ENCODE peak calls at places on chromosomes 1 and 21, in five cellular contexts. One of them, this sample, is unnamed.

GRCh38 chr1:221503268-221503667 is 238.6 kb downstream of the DUSP10 start:
- DNase-seq in heart right ventricle: no peak
- DNase-seq in tibial artery: no peak
- DNase-seq in IMR-90: no peak
- DNase-seq in OCI-LY7: no peak
- DNase-seq in this sample: no peak

GRCh38 chr1:208461680-208462079 is 217.5 kb upstream of the PLXNA2 start:
- DNase-seq in tibial artery: no peak
- DNase-seq in IMR-90: no peak
- DNase-seq in OCI-LY7: no peak
- DNase-seq in heart right ventricle: no peak
- DNase-seq in this sample: no peak

GRCh38 chr1:201072149-201072548 is 40.1 kb downstream of the CACNA1S start:
- DNase-seq in heart right ventricle: no peak
- DNase-seq in tibial artery: no peak
- DNase-seq in IMR-90: no peak
- DNase-seq in OCI-LY7: no peak
- DNase-seq in this sample: no peak

GRCh38 chr1:204174958-204175357 is 8.8 kb upstream of the REN start:
- DNase-seq in heart right ventricle: no peak
- DNase-seq in tibial artery: no peak
- DNase-seq in OCI-LY7: no peak
- DNase-seq in IMR-90: no peak
- DNase-seq in this sample: no peak

GRCh38 chr1:152153996-152154395 is 5.0 kb downstream of the RPTN start:
- DNase-seq in IMR-90: no peak
- DNase-seq in tibial artery: no peak
- DNase-seq in OCI-LY7: no peak
- DNase-seq in heart right ventricle: no peak
- DNase-seq in this sample: no peak

GRCh38 chr21:30839304-30839703 is 9.7 kb upstream of the KRTAP7-1 start:
- DNase-seq in OCI-LY7: peak
- DNase-seq in IMR-90: no peak
- DNase-seq in heart right ventricle: no peak
- DNase-seq in tibial artery: no peak
- DNase-seq in this sample: no peak

GRCh38 chr1:3483801-3484444 is 29.5 kb downstream of the ARHGEF16 start:
- DNase-seq in IMR-90: no peak
- DNase-seq in OCI-LY7: peak
- DNase-seq in tibial artery: no peak
- DNase-seq in heart right ventricle: peak
- DNase-seq in this sample: no peak

GRCh38 chr1:200862713-200863415 is 9.9 kb upstream of the GPR25 start:
- DNase-seq in IMR-90: no peak
- DNase-seq in tibial artery: no peak
- DNase-seq in heart right ventricle: no peak
- DNase-seq in OCI-LY7: no peak
- DNase-seq in this sample: peak

GRCh38 chr1:71154454-71154853 is 73.6 kb upstream of the ZRANB2 start:
- DNase-seq in IMR-90: no peak
- DNase-seq in heart right ventricle: no peak
- DNase-seq in tibial artery: no peak
- DNase-seq in OCI-LY7: no peak
- DNase-seq in this sample: no peak

DNA sequence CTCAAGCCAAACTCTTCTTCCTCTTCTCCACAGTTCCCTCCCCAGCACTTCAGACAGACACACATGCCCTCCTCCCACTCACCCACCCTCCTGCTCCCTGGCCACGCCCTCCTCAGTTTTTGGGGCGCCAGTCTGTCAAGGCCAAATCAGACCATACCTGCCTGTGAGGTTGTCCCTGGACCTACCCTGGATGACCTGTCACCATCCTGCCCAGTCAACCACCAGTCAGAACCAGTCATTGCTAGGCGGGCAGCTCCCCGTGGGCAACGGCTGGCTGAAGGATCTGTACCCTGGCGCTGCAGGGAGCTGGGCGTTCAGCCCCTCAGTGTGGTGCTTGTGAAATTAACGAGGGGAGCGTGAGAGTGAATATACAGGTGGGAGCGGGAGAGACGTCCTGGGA is 670 bp downstream of the C1orf210 start:
- DNase-seq in IMR-90: no peak
- DNase-seq in OCI-LY7: no peak
- DNase-seq in tibial artery: no peak
- DNase-seq in heart right ventricle: no peak
- DNase-seq in this sample: no peak
- H3K4me3 ChIP-seq in IMR-90: no peak
- H3K4me3 ChIP-seq in OCI-LY7: no peak
- H3K4me3 ChIP-seq in tibial artery: no peak
- H3K4me3 ChIP-seq in heart right ventricle: no peak
- H3K4me3 ChIP-seq in this sample: no peak

GRCh38 chr1:235635938-235636663 is 13.5 kb downstream of the GNG4 start:
- DNase-seq in OCI-LY7: no peak
- DNase-seq in IMR-90: no peak
- DNase-seq in tibial artery: peak
- DNase-seq in heart right ventricle: no peak
- DNase-seq in this sample: no peak
- TF ChIP-seq CTCF in OCI-LY7: no peak
- TF ChIP-seq CTCF in IMR-90: no peak
- TF ChIP-seq CTCF in tibial artery: no peak
- TF ChIP-seq CTCF in heart right ventricle: no peak
- TF ChIP-seq CTCF in this sample: peak

GRCh38 chr1:178412400-178412770 is 84.4 kb downstream of the CLEC20A start:
- DNase-seq in tibial artery: no peak
- DNase-seq in IMR-90: peak
- DNase-seq in heart right ventricle: no peak
- DNase-seq in OCI-LY7: no peak
- DNase-seq in this sample: peak

GRCh38 chr1:178407215-178407614 is 89.5 kb downstream of the CLEC20A start:
- DNase-seq in OCI-LY7: no peak
- DNase-seq in tibial artery: no peak
- DNase-seq in IMR-90: no peak
- DNase-seq in heart right ventricle: no peak
- DNase-seq in this sample: no peak

GRCh38 chr1:178408869-178409268 is 87.9 kb downstream of the CLEC20A start:
- DNase-seq in IMR-90: peak
- DNase-seq in OCI-LY7: no peak
- DNase-seq in heart right ventricle: no peak
- DNase-seq in tibial artery: no peak
- DNase-seq in this sample: no peak

GRCh38 chr1:178411756-178412399 is 84.9 kb downstream of the CLEC20A start:
- DNase-seq in IMR-90: no peak
- DNase-seq in tibial artery: no peak
- DNase-seq in OCI-LY7: no peak
- DNase-seq in heart right ventricle: no peak
- DNase-seq in this sample: no peak

GRCh38 chr1:178407662-178408061 is 89.1 kb downstream of the CLEC20A start:
- DNase-seq in OCI-LY7: no peak
- DNase-seq in tibial artery: no peak
- DNase-seq in IMR-90: no peak
- DNase-seq in heart right ventricle: no peak
- DNase-seq in this sample: no peak
- H3K4me3 ChIP-seq in OCI-LY7: no peak
- H3K4me3 ChIP-seq in tibial artery: no peak
- H3K4me3 ChIP-seq in IMR-90: no peak
- H3K4me3 ChIP-seq in heart right ventricle: no peak
- H3K4me3 ChIP-seq in this sample: no peak

DNA sequence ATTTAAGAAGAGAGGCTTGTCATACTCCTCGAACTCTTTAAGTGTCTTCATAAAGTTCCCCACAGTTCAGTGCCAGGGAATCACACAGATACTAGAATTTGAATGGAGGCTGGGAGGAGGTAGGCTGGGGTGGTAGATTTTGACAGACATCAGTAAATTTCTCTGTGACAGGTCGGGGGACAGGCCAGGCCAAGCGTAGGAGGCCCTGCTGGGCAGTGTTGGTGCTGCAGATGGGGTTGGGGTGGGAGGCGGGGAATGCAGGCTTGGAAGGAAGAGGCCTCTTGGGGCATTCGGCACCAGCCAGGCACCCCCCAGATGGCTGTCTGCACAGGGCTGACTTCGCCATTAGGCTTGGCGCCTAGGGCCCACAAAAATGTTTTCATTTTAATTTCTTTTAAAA is 84.0 kb downstream of the MAN1C1 start:
- DNase-seq in OCI-LY7: no peak
- DNase-seq in heart right ventricle: peak
- DNase-seq in tibial artery: no peak
- DNase-seq in IMR-90: no peak
- DNase-seq in this sample: no peak
- TF ChIP-seq CTCF in OCI-LY7: no peak
- TF ChIP-seq CTCF in heart right ventricle: peak
- TF ChIP-seq CTCF in tibial artery: peak
- TF ChIP-seq CTCF in IMR-90: no peak
- TF ChIP-seq CTCF in this sample: peak

GRCh38 chr1:37478451-37478871 is 4.1 kb downstream of the ZC3H12A start:
- DNase-seq in OCI-LY7: no peak
- DNase-seq in IMR-90: peak
- DNase-seq in heart right ventricle: no peak
- DNase-seq in tibial artery: no peak
- DNase-seq in this sample: no peak
- H3K4me3 ChIP-seq in OCI-LY7: peak
- H3K4me3 ChIP-seq in IMR-90: no peak
- H3K4me3 ChIP-seq in heart right ventricle: peak
- H3K4me3 ChIP-seq in tibial artery: peak
- H3K4me3 ChIP-seq in this sample: peak

GRCh38 chr1:183282101-183282855 is 96.2 kb downstream of the LAMC2 start:
- DNase-seq in heart right ventricle: no peak
- DNase-seq in IMR-90: no peak
- DNase-seq in OCI-LY7: no peak
- DNase-seq in tibial artery: no peak
- DNase-seq in this sample: no peak
- TF ChIP-seq CTCF in heart right ventricle: no peak
- TF ChIP-seq CTCF in IMR-90: no peak
- TF ChIP-seq CTCF in OCI-LY7: no peak
- TF ChIP-seq CTCF in tibial artery: no peak
- TF ChIP-seq CTCF in this sample: no peak